ENCODE peak calls at places on chromosomes 5 and 9, in four cellular contexts. Q is IMR-90, I is vagina, O is A549. P is an unnamed sample.
A peak's percentile ranks its signal among the peaks of the same experiment; 100 is the strongest.

GRCh38 chr9:77981332-77981731 is 50.3 kb downstream of the GNAQ start:
- DNase-seq in Q (peak; percentile 61), I (no peak), O (peak; percentile 66), P (peak; percentile 57)

GRCh38 chr5:110854200-110854599 is 115.4 kb downstream of the SLC25A46 start:
- DNase-seq in O (no peak), Q (peak; percentile 43), I (no peak), P (no peak)

GRCh38 chr5:36177715-36178556 is 26.0 kb downstream of the SKP2 start:
- DNase-seq in O (peak; percentile 56), Q (peak; percentile 65), I (no peak), P (no peak)

GRCh38 chr9:20945269-20945668 is 86.2 kb downstream of the HACD4 start:
- DNase-seq in I (no peak), Q (no peak), O (no peak), P (no peak)

GRCh38 chr5:174402224-174402812 is 322.1 kb upstream of the MSX2 start:
- DNase-seq in O (no peak), Q (no peak), I (peak; percentile 22), P (no peak)

GRCh38 chr9:133207540-133208170 is 1.4 kb downstream of the OBP2B start:
- DNase-seq in I (no peak), O (no peak), Q (no peak), P (no peak)

GRCh38 chr5:104635216-104635615 is 1072.6 kb upstream of the NUDT12 start:
- DNase-seq in Q (peak; percentile 54), I (no peak), O (peak; percentile 6), P (peak; percentile 5)

GRCh38 chr5:73264626-73265025 is 91.6 kb downstream of the TMEM174 start:
- DNase-seq in O (no peak), I (no peak), Q (no peak), P (no peak)

GRCh38 chr9:38159599-38159998 is 90.6 kb upstream of the SHB start:
- DNase-seq in I (peak; percentile 49), O (no peak), Q (no peak), P (no peak)

GRCh38 chr5:58849995-58850667 is 267.3 kb downstream of the RAB3C start:
- DNase-seq in O (peak; percentile 64), Q (peak; percentile 26), I (no peak), P (no peak)

GRCh38 chr9:83933804-83934203 is 12.6 kb upstream of the KIF27 start:
- DNase-seq in O (peak; percentile 45), Q (peak; percentile 59), I (no peak), P (no peak)

GRCh38 chr9:132754236-132754635 is 84.0 kb downstream of the GTF3C4 start:
- DNase-seq in I (peak; percentile 16), O (no peak), Q (no peak), P (no peak)

GRCh38 chr5:117776977-117777376 is 1202.4 kb upstream of the SEMA6A start:
- DNase-seq in Q (no peak), I (no peak), O (no peak), P (no peak)

GRCh38 chr9:20187318-20187717 is 398.5 kb upstream of the SLC24A2 start:
- DNase-seq in I (no peak), Q (no peak), O (no peak), P (no peak)

GRCh38 chr5:74660146-74660545 is 19.6 kb upstream of the ENC1 start:
- DNase-seq in Q (peak; percentile 35), I (no peak), O (no peak), P (no peak)

GRCh38 chr5:138748630-138749081 is 4.6 kb upstream of the CTNNA1 start:
- DNase-seq in O (no peak), I (no peak), Q (peak; percentile 25), P (no peak)

GRCh38 chr9:137920753-137921152 is 43.2 kb downstream of the CACNA1B start:
- DNase-seq in Q (no peak), O (no peak), I (no peak), P (no peak)

GRCh38 chr9:98108540-98109031 is 10.4 kb downstream of the TRIM14 start:
- DNase-seq in I (no peak), Q (no peak), O (no peak), P (no peak)

GRCh38 chr5:177327539-177328522 is 16.1 kb upstream of the MXD3 start:
- DNase-seq in O (no peak), I (no peak), Q (peak; percentile 33), P (peak; percentile 47)

GRCh38 chr5:151212361-151212899 is 11.5 kb downstream of the CCDC69 start:
- DNase-seq in I (peak; percentile 52), O (no peak), Q (no peak), P (no peak)
- TF ChIP-seq POLR2A in I (no peak), O (no peak), Q (no peak), P (no peak)

GRCh38 chr5:94645053-94645452 is 26.6 kb downstream of the SLF1 start:
- DNase-seq in I (no peak), O (no peak), Q (no peak), P (no peak)
- TF ChIP-seq POLR2A in I (no peak), O (no peak), Q (no peak), P (no peak)

GRCh38 chr5:124746916-124747769 is 704 bp upstream of the ZNF608 start:
- DNase-seq in I (peak; percentile 92), Q (peak; percentile 94), O (peak; percentile 83), P (no peak)

GRCh38 chr5:124745367-124746251 is 830 bp downstream of the ZNF608 start:
- DNase-seq in Q (peak; percentile 51), O (no peak), I (no peak), P (no peak)

GRCh38 chr5:124746252-124746915 is at the start of gene ZNF608:
- DNase-seq in I (no peak), Q (peak; percentile 78), O (peak; percentile 35), P (no peak)

GRCh38 chr5:124748687-124749594 is 2.5 kb upstream of the ZNF608 start:
- DNase-seq in Q (peak; percentile 91), O (peak; percentile 90), I (peak; percentile 96), P (peak; percentile 26)

DNA sequence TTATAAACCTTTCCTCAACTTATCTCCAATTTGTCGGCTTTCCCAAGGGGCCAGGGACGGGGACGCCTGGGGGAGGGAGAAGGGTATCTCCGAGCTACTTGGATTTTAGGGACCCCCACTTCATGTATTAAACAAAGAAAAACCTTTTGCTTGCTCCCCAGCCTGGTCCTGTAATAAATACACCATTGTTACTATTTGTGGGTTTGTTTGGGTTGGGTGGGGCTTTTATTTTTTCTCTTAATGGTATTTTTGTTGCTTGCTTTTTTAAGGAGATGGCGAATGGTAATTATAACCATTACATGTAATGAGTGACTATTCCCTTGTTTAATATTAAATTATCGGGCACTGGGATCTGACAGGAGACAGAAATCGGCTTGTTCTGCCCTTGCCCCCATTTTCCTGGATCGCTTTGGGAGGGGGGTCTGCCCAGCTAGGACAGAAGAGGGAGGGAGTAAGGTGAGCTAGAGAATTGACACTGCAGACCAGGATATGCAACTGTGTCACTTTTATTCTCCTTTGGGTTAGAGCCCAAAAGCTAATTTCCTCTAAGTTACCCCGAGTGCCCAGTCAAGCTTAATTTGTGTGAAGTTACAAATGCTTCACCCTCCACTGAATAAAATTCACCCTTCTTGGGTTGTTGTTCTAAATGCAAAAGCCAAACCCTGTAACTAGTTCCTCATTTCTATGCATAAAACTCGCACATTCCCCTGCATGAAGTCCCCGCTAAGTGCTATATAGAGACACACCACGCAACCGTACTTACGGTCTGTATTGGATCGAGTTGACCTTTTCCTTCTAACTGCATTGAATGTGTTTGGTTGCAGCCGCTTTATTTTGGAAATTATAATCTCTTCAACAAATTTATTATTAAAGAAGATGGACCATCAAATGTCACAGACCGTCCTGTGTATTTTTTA is 1.6 kb upstream of the ZNF608 start:
- DNase-seq in I (no peak), O (peak; percentile 4), Q (peak; percentile 44), P (no peak)
- TF ChIP-seq POLR2A in I (no peak), O (no peak), Q (no peak), P (no peak)

DNA sequence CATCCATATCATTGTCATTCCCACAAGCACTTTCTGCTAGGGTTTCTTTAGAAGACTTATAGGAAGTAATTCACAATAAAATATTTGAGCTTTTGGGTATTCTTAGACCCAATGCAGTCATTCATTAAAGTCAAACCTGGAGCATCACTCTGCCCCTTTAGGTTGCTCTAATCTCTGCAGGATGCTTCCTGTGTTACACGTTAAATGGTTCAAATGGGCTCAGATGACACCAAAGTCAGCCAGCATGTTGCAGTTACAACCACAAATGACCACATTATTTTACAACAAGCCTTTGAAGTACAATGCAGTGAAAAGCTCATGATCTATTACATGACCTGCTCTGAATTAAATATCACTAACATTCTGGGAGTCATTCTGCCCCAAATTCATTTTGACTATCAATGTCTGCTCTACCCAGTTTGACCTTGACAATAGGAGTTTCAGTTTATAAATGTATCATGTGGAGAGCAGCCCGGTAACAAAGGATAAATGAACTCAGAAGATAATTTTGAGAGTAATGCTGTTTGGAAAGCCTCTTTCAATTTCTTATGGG is 668.5 kb upstream of the DMAC1 start:
- DNase-seq in O (no peak), I (no peak), Q (no peak), P (no peak)
- TF ChIP-seq POLR2A in O (no peak), I (no peak), Q (no peak), P (no peak)

GRCh38 chr9:112333639-112334318 is 360 bp upstream of the PTBP3 start:
- DNase-seq in O (peak; percentile 95), Q (peak; percentile 95), I (peak; percentile 92), P (peak; percentile 81)
- TF ChIP-seq POLR2A in O (peak; percentile 56), Q (peak; percentile 0), I (no peak), P (no peak)

DNA sequence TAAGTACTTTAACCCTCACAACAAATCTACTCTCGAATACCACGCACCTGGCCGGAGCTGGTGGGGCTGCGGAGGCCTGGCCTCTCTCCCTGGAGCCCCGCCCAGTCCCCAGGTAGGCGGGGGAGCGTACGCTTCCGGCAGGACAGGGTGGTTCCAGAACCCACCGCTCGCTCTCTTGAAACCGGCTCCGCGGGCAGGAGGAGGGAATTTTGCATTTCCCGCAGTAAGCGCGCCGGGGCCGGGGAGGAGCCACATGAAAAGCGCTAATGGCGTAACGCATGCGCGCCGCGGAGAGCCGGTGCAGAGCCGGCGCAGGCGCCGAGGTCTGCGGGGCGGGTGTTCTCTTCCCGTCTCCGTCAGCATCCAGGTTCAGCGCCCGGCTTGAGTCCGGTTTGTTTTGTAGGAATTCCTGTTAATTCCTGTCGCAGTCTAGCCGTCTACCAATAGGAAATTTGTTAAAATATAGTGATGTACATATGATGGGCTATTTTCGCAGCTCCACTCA is 20.8 kb downstream of the CAVIN4 start:
- DNase-seq in Q (peak; percentile 71), I (no peak), O (peak; percentile 76), P (peak; percentile 85)
- TF ChIP-seq POLR2A in Q (no peak), I (no peak), O (peak; percentile 51), P (peak; percentile 49)

GRCh38 chr9:94991961-94992907 is 265.7 kb downstream of the AOPEP start:
- DNase-seq in I (no peak), Q (no peak), O (peak; percentile 94), P (no peak)
- TF ChIP-seq POLR2A in I (no peak), Q (no peak), O (no peak), P (no peak)

GRCh38 chr9:126611592-126612328 is 2.0 kb upstream of the LMX1B start:
- DNase-seq in O (peak; percentile 75), Q (peak; percentile 40), I (no peak), P (peak; percentile 99)
- TF ChIP-seq POLR2A in O (no peak), Q (no peak), I (no peak), P (no peak)

DNA sequence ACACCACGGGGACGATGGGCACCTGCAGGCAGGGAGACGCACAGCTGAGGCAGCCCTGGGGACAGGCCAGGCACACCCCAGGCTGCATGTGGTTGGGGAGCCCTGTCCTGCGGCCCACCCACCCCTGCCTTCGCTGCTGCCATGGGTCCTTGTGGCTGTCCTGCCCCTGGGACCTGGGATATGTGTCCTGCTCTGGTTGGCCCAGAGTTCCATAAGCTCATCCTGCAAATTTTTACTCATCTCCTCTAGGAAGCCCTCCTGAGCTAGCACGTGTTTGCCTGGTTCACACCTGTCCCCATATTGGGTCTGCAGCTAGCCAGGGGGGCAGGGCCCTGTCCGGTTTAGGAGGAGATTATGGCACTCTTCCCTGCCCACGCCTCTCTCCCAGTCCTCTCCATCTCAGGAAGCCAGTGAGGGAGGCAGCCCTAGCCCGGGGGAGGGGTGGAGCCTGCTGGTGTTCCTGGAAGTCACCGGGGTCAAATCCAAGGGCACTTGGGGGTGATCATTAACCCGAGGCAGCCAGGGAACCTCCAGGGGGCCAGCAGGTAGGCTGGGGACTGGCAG is 12.2 kb downstream of the EGFL7 start:
- DNase-seq in I (no peak), O (no peak), Q (no peak), P (no peak)
- TF ChIP-seq POLR2A in I (no peak), O (no peak), Q (no peak), P (no peak)

P was measured in H54.